ENCODE peak calls at places on chromosomes 1 and 21, in seven cellular contexts. X is left ventricle myocardium inferior, C is GM12865, Z is upper lobe of right lung, Y is fibroblast of mammary gland, P is NB4, D is mucosa of descending colon. G is an unnamed sample.
A peak's percentile ranks its signal among the peaks of the same experiment; 100 is the strongest.

GRCh38 chr1:223114871-223115270 is 28.2 kb downstream of the TLR5 start:
- DNase-seq in Z (no peak), C (no peak), P (no peak), X (no peak), Y (peak; percentile 35), D (no peak), G (no peak)

GRCh38 chr1:107963009-107963408 is 2.0 kb downstream of the VAV3 start:
- DNase-seq in Y (no peak), D (no peak), X (no peak), C (no peak), P (peak; percentile 16), Z (no peak), G (no peak)

GRCh38 chr1:20242890-20243479 is 47.7 kb upstream of the VWA5B1 start:
- DNase-seq in C (no peak), D (no peak), P (no peak), Z (no peak), X (no peak), Y (no peak), G (no peak)

GRCh38 chr1:212860713-212861581 is 2.9 kb downstream of the FLVCR1 start:
- DNase-seq in Y (peak; percentile 37), C (no peak), P (peak; percentile 20), Z (no peak), X (no peak), D (no peak), G (no peak)

GRCh38 chr1:218656301-218657037 is 311.3 kb downstream of the TGFB2 start:
- DNase-seq in P (no peak), Z (no peak), D (no peak), Y (peak; percentile 83), X (no peak), C (no peak), G (no peak)

GRCh38 chr1:167440776-167441175 is 77.6 kb downstream of the CD247 start:
- DNase-seq in Y (no peak), Z (no peak), X (no peak), C (no peak), D (no peak), P (no peak), G (no peak)

GRCh38 chr1:174008261-174008660 is 13.9 kb downstream of the RC3H1 start:
- DNase-seq in X (no peak), P (peak; percentile 49), Y (no peak), D (no peak), Z (no peak), C (no peak), G (no peak)

GRCh38 chr1:236908669-236909068 is 95.6 kb downstream of the MT1HL1 start:
- DNase-seq in X (no peak), Z (no peak), D (no peak), C (no peak), Y (no peak), P (no peak), G (no peak)

DNA sequence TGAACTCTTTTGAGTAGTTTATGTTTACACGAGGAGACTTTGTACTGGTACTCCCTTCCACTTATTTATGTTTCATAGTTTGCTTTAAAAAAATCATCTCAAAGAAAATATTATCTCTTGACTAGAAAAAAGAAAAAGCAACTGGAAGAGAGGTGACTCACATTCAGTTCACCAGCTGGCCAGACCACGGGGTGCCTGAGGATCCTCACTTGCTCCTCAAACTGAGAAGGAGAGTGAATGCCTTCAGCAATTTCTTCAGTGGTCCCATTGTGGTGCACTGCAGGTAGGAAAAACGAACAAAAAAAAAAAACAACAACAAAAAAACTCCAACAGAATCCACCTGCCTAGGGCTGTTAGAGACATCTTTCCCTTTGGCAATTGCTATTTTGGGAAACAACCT is 102.9 kb downstream of the PTPRC start:
- DNase-seq in Y (peak; percentile 13), P (no peak), C (no peak), Z (no peak), X (no peak), D (no peak), G (no peak)
- H3K4me3 ChIP-seq in Y (no peak overlapping the region), P (no peak overlapping the region), C (no peak overlapping the region), Z (no peak overlapping the region), X (no peak overlapping the region), D (no peak overlapping the region), G (no peak overlapping the region)

GRCh38 chr21:46065215-46065992 is 32.5 kb upstream of the COL6A2 start:
- DNase-seq in Z (peak; percentile 60), P (no peak), Y (peak; percentile 83), C (no peak), D (peak; percentile 48), X (peak; percentile 63), G (peak; percentile 26)

GRCh38 chr21:46066843-46067331 is 31.0 kb upstream of the COL6A2 start:
- DNase-seq in P (no peak), Y (peak; percentile 61), C (no peak), D (peak; percentile 30), Z (peak; percentile 63), X (peak; percentile 70), G (peak; percentile 7)

GRCh38 chr21:46064870-46065214 is 33.1 kb upstream of the COL6A2 start:
- DNase-seq in C (no peak), Z (peak; percentile 56), Y (no peak), X (no peak), D (peak; percentile 22), P (no peak), G (no peak)

GRCh38 chr21:46067505-46068201 is 30.3 kb upstream of the COL6A2 start:
- DNase-seq in X (no peak), D (peak; percentile 19), C (no peak), Z (peak; percentile 57), Y (no peak), P (no peak), G (no peak)

GRCh38 chr21:46065993-46066842 is 31.7 kb upstream of the COL6A2 start:
- DNase-seq in C (no peak), D (peak; percentile 22), Z (no peak), X (no peak), P (no peak), Y (no peak), G (no peak)
- H3K4me3 ChIP-seq in C (no peak overlapping the region), D (no peak overlapping the region), Z (no peak overlapping the region), X (peak overlapping the region; percentile 26), P (no peak overlapping the region), Y (no peak overlapping the region), G (no peak overlapping the region)

GRCh38 chr1:31762726-31763670 is 1.1 kb downstream of the ADGRB2 start:
- DNase-seq in C (peak; percentile 46), X (peak; percentile 60), D (peak; percentile 74), Z (peak; percentile 80), Y (no peak), P (peak; percentile 75), G (peak; percentile 55)
- H3K4me3 ChIP-seq in C (no peak overlapping the region), X (peak overlapping the region; percentile 72), D (no peak overlapping the region), Z (peak overlapping the region; percentile 45), Y (peak overlapping the region; percentile 44), P (no peak overlapping the region), G (no peak overlapping the region)

DNA sequence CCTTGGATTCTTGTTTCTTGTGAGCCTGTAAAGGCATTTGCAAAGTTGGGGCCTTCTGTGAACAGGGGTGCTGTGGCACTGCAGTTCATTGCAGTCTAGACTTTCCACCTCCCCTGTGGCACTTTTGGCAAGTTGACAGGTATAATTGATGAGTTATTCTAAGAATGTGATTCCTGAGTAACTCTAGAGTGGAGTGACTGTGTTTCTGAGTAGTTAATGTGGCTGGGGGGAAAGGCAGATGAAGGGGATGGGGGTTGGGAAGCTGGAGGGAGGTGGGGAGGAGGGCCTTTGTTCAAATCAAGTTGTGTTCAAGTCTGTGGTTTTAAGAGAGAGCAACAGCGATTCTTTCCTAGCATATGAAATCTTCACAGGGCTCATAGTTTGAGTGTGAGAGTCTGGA is 32.9 kb downstream of the PBX1 start:
- DNase-seq in D (no peak), C (no peak), Z (no peak), X (no peak), P (no peak), Y (peak; percentile 35), G (no peak)
- H3K4me3 ChIP-seq in D (no peak overlapping the region), C (no peak overlapping the region), Z (no peak overlapping the region), X (no peak overlapping the region), P (no peak overlapping the region), Y (no peak overlapping the region), G (no peak overlapping the region)

GRCh38 chr1:81391100-81391828 is 409.5 kb upstream of the ADGRL2 start:
- DNase-seq in D (no peak), Y (no peak), X (no peak), C (no peak), Z (no peak), P (no peak), G (no peak)
- H3K4me3 ChIP-seq in D (no peak overlapping the region), Y (no peak overlapping the region), X (no peak overlapping the region), C (no peak overlapping the region), Z (no peak overlapping the region), P (no peak overlapping the region), G (no peak overlapping the region)

GRCh38 chr1:9690440-9691107 is 39.0 kb downstream of the PIK3CD start:
- DNase-seq in Y (no peak), Z (no peak), D (no peak), X (no peak), P (no peak), C (no peak), G (no peak)
- H3K4me3 ChIP-seq in Y (peak overlapping the region; percentile 54), Z (peak overlapping the region; percentile 69), D (no peak overlapping the region), X (peak overlapping the region; percentile 78), P (no peak overlapping the region), C (no peak overlapping the region), G (peak overlapping the region; percentile 62)

DNA sequence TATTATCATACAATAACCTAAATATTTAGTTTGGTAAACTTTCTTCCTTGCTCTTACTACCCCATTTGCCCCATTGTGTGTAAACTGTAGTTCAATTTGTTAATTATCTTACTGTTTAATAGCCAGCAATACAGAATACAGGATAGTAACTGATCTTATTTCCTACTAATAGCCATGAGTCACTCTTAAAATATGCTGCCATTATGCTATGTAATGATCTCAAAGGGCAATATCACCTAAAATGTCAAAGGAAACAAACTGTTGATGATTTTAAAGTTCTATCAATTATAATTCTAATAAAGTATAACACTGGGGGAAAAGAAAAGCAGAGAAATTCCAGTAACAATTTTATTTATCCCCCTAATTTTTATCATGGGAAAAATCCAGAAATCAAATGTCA is 4.3 kb downstream of the SLC30A1 start:
- DNase-seq in P (no peak), Y (peak; percentile 35), C (no peak), Z (no peak), D (no peak), X (no peak), G (no peak)
- H3K4me3 ChIP-seq in P (peak overlapping the region; percentile 97), Y (no peak overlapping the region), C (no peak overlapping the region), Z (no peak overlapping the region), D (no peak overlapping the region), X (no peak overlapping the region), G (no peak overlapping the region)

G was measured in pancreas.